ENCODE peak calls at places on chromosomes 2 and 18, in five cellular contexts. One of them, this sample, is unnamed.

GRCh38 chr18:7814754-7815315 is 247.7 kb downstream of the PTPRM start:
- DNase-seq in activated T-cell treated with anti-CD3 and anti-CD28 coated beads, Interleukin-2, amount 50 U/mL, for 48 hours: no peak
- DNase-seq in HTR-8/SVneo: no peak
- DNase-seq in WERI-Rb-1: no peak
- DNase-seq in GM12891: no peak
- DNase-seq in this sample: no peak

GRCh38 chr2:17363846-17364245 is 154.4 kb downstream of the RAD51AP2 start:
- DNase-seq in activated T-cell treated with anti-CD3 and anti-CD28 coated beads, Interleukin-2, amount 50 U/mL, for 48 hours: no peak
- DNase-seq in HTR-8/SVneo: no peak
- DNase-seq in WERI-Rb-1: no peak
- DNase-seq in GM12891: no peak
- DNase-seq in this sample: no peak

GRCh38 chr2:60379684-60380083 is 173.8 kb downstream of the BCL11A start:
- DNase-seq in activated T-cell treated with anti-CD3 and anti-CD28 coated beads, Interleukin-2, amount 50 U/mL, for 48 hours: no peak
- DNase-seq in HTR-8/SVneo: no peak
- DNase-seq in WERI-Rb-1: no peak
- DNase-seq in GM12891: no peak
- DNase-seq in this sample: no peak

GRCh38 chr2:26631815-26632214 is 9.4 kb downstream of the CIB4 start:
- DNase-seq in activated T-cell treated with anti-CD3 and anti-CD28 coated beads, Interleukin-2, amount 50 U/mL, for 48 hours: no peak
- DNase-seq in HTR-8/SVneo: no peak
- DNase-seq in WERI-Rb-1: peak
- DNase-seq in GM12891: no peak
- DNase-seq in this sample: no peak

GRCh38 chr2:232502901-232503791 is 15.5 kb upstream of the ECEL1 start:
- DNase-seq in activated T-cell treated with anti-CD3 and anti-CD28 coated beads, Interleukin-2, amount 50 U/mL, for 48 hours: peak
- DNase-seq in HTR-8/SVneo: no peak
- DNase-seq in WERI-Rb-1: no peak
- DNase-seq in GM12891: no peak
- DNase-seq in this sample: peak

GRCh38 chr18:26457611-26458350 is 90.6 kb downstream of the KCTD1 start:
- DNase-seq in activated T-cell treated with anti-CD3 and anti-CD28 coated beads, Interleukin-2, amount 50 U/mL, for 48 hours: no peak
- DNase-seq in HTR-8/SVneo: no peak
- DNase-seq in WERI-Rb-1: peak
- DNase-seq in GM12891: no peak
- DNase-seq in this sample: no peak

GRCh38 chr2:190444954-190445353 is 36.8 kb downstream of the MFSD6 start:
- DNase-seq in activated T-cell treated with anti-CD3 and anti-CD28 coated beads, Interleukin-2, amount 50 U/mL, for 48 hours: no peak
- DNase-seq in HTR-8/SVneo: no peak
- DNase-seq in WERI-Rb-1: no peak
- DNase-seq in GM12891: no peak
- DNase-seq in this sample: no peak

GRCh38 chr2:46364797-46365457 is 67.7 kb downstream of the EPAS1 start:
- DNase-seq in activated T-cell treated with anti-CD3 and anti-CD28 coated beads, Interleukin-2, amount 50 U/mL, for 48 hours: no peak
- DNase-seq in HTR-8/SVneo: peak
- DNase-seq in WERI-Rb-1: peak
- DNase-seq in GM12891: peak
- DNase-seq in this sample: peak

GRCh38 chr2:9570182-9571060 is 14.8 kb upstream of the ADAM17 start:
- DNase-seq in activated T-cell treated with anti-CD3 and anti-CD28 coated beads, Interleukin-2, amount 50 U/mL, for 48 hours: no peak
- DNase-seq in HTR-8/SVneo: no peak
- DNase-seq in WERI-Rb-1: no peak
- DNase-seq in GM12891: no peak
- DNase-seq in this sample: no peak

GRCh38 chr2:153641046-153641445 is 162.5 kb upstream of the RPRM start:
- DNase-seq in activated T-cell treated with anti-CD3 and anti-CD28 coated beads, Interleukin-2, amount 50 U/mL, for 48 hours: no peak
- DNase-seq in HTR-8/SVneo: no peak
- DNase-seq in WERI-Rb-1: no peak
- DNase-seq in GM12891: no peak
- DNase-seq in this sample: no peak

GRCh38 chr2:12045864-12046291 is 299.4 kb downstream of the LPIN1 start:
- DNase-seq in activated T-cell treated with anti-CD3 and anti-CD28 coated beads, Interleukin-2, amount 50 U/mL, for 48 hours: no peak
- DNase-seq in HTR-8/SVneo: no peak
- DNase-seq in WERI-Rb-1: no peak
- DNase-seq in GM12891: no peak
- DNase-seq in this sample: no peak

GRCh38 chr18:58975296-58975695 is 110.6 kb downstream of the ZNF532 start:
- DNase-seq in activated T-cell treated with anti-CD3 and anti-CD28 coated beads, Interleukin-2, amount 50 U/mL, for 48 hours: no peak
- DNase-seq in HTR-8/SVneo: no peak
- DNase-seq in WERI-Rb-1: no peak
- DNase-seq in GM12891: no peak
- DNase-seq in this sample: no peak

GRCh38 chr18:39441648-39442047 is 1876.0 kb upstream of the CELF4 start:
- DNase-seq in activated T-cell treated with anti-CD3 and anti-CD28 coated beads, Interleukin-2, amount 50 U/mL, for 48 hours: no peak
- DNase-seq in HTR-8/SVneo: no peak
- DNase-seq in WERI-Rb-1: no peak
- DNase-seq in GM12891: no peak
- DNase-seq in this sample: no peak

GRCh38 chr2:34423301-34423700 is 824.2 kb upstream of the FAM98A start:
- DNase-seq in activated T-cell treated with anti-CD3 and anti-CD28 coated beads, Interleukin-2, amount 50 U/mL, for 48 hours: no peak
- DNase-seq in HTR-8/SVneo: no peak
- DNase-seq in WERI-Rb-1: no peak
- DNase-seq in GM12891: no peak
- DNase-seq in this sample: no peak

GRCh38 chr2:240300261-240300821 is 135.1 kb upstream of the GPC1 start:
- DNase-seq in activated T-cell treated with anti-CD3 and anti-CD28 coated beads, Interleukin-2, amount 50 U/mL, for 48 hours: peak
- DNase-seq in HTR-8/SVneo: no peak
- DNase-seq in WERI-Rb-1: no peak
- DNase-seq in GM12891: peak
- DNase-seq in this sample: no peak

GRCh38 chr18:66874812-66875474 is 271.1 kb upstream of the CDH19 start:
- DNase-seq in activated T-cell treated with anti-CD3 and anti-CD28 coated beads, Interleukin-2, amount 50 U/mL, for 48 hours: no peak
- DNase-seq in HTR-8/SVneo: no peak
- DNase-seq in WERI-Rb-1: no peak
- DNase-seq in GM12891: no peak
- DNase-seq in this sample: no peak

GRCh38 chr2:169303579-169304285 is 58.6 kb downstream of the LRP2 start:
- DNase-seq in activated T-cell treated with anti-CD3 and anti-CD28 coated beads, Interleukin-2, amount 50 U/mL, for 48 hours: no peak
- DNase-seq in HTR-8/SVneo: no peak
- DNase-seq in WERI-Rb-1: no peak
- DNase-seq in GM12891: no peak
- DNase-seq in this sample: no peak

GRCh38 chr2:185502351-185502750 is 236.3 kb upstream of the FSIP2 start:
- DNase-seq in activated T-cell treated with anti-CD3 and anti-CD28 coated beads, Interleukin-2, amount 50 U/mL, for 48 hours: no peak
- DNase-seq in HTR-8/SVneo: no peak
- DNase-seq in WERI-Rb-1: peak
- DNase-seq in GM12891: no peak
- DNase-seq in this sample: no peak

GRCh38 chr2:121696410-121696930 is 40.2 kb downstream of the NIFK start:
- DNase-seq in activated T-cell treated with anti-CD3 and anti-CD28 coated beads, Interleukin-2, amount 50 U/mL, for 48 hours: no peak
- DNase-seq in HTR-8/SVneo: no peak
- DNase-seq in WERI-Rb-1: no peak
- DNase-seq in GM12891: no peak
- DNase-seq in this sample: no peak

GRCh38 chr2:156322103-156322671 is 10.3 kb downstream of the NR4A2 start:
- DNase-seq in activated T-cell treated with anti-CD3 and anti-CD28 coated beads, Interleukin-2, amount 50 U/mL, for 48 hours: peak
- DNase-seq in HTR-8/SVneo: no peak
- DNase-seq in WERI-Rb-1: no peak
- DNase-seq in GM12891: no peak
- DNase-seq in this sample: no peak

GRCh38 chr2:108383146-108383830 is 5.5 kb downstream of the SULT1C4 start:
- DNase-seq in activated T-cell treated with anti-CD3 and anti-CD28 coated beads, Interleukin-2, amount 50 U/mL, for 48 hours: no peak
- DNase-seq in HTR-8/SVneo: no peak
- DNase-seq in WERI-Rb-1: no peak
- DNase-seq in GM12891: no peak
- DNase-seq in this sample: no peak

GRCh38 chr2:240996161-240996833 is 2.1 kb upstream of the SNED1 start:
- DNase-seq in activated T-cell treated with anti-CD3 and anti-CD28 coated beads, Interleukin-2, amount 50 U/mL, for 48 hours: no peak
- DNase-seq in HTR-8/SVneo: no peak
- DNase-seq in WERI-Rb-1: no peak
- DNase-seq in GM12891: peak
- DNase-seq in this sample: no peak